ENCODE peak calls at places on chromosomes 3 and 15, in eight cellular contexts. One of them, this sample, is unnamed.

GRCh38 chr3:157122116-157122515 is 37.8 kb downstream of the CCNL1 start:
- DNase-seq in RCC 7860: peak
- DNase-seq in progenitor cell of endocrine pancreas: no peak
- DNase-seq in GM20000: no peak
- DNase-seq in endothelial cell of umbilical vein: peak
- DNase-seq in naive thymus-derived CD8-positive, alpha-beta T cell: no peak
- DNase-seq in GDM1: no peak
- DNase-seq in mesothelial cell of epicardium: no peak
- DNase-seq in this sample: peak

GRCh38 chr3:194324823-194325327 is 26.3 kb downstream of the CPN2 start:
- DNase-seq in RCC 7860: no peak
- DNase-seq in GM20000: no peak
- DNase-seq in GDM1: no peak
- DNase-seq in endothelial cell of umbilical vein: no peak
- DNase-seq in progenitor cell of endocrine pancreas: no peak
- DNase-seq in naive thymus-derived CD8-positive, alpha-beta T cell: no peak
- DNase-seq in mesothelial cell of epicardium: no peak
- DNase-seq in this sample: no peak

GRCh38 chr15:85689729-85690128 is 105.0 kb downstream of the KLHL25 start:
- DNase-seq in progenitor cell of endocrine pancreas: no peak
- DNase-seq in mesothelial cell of epicardium: no peak
- DNase-seq in GM20000: peak
- DNase-seq in GDM1: peak
- DNase-seq in endothelial cell of umbilical vein: peak
- DNase-seq in naive thymus-derived CD8-positive, alpha-beta T cell: peak
- DNase-seq in RCC 7860: no peak
- DNase-seq in this sample: no peak

GRCh38 chr3:139520028-139520737 is 19.4 kb downstream of the RBP1 start:
- DNase-seq in progenitor cell of endocrine pancreas: no peak
- DNase-seq in naive thymus-derived CD8-positive, alpha-beta T cell: no peak
- DNase-seq in mesothelial cell of epicardium: no peak
- DNase-seq in RCC 7860: no peak
- DNase-seq in endothelial cell of umbilical vein: no peak
- DNase-seq in GDM1: no peak
- DNase-seq in GM20000: peak
- DNase-seq in this sample: peak

GRCh38 chr15:78457101-78457500 is 19.1 kb downstream of the IREB2 start:
- DNase-seq in endothelial cell of umbilical vein: peak
- DNase-seq in mesothelial cell of epicardium: no peak
- DNase-seq in GM20000: no peak
- DNase-seq in naive thymus-derived CD8-positive, alpha-beta T cell: no peak
- DNase-seq in progenitor cell of endocrine pancreas: no peak
- DNase-seq in GDM1: no peak
- DNase-seq in RCC 7860: no peak
- DNase-seq in this sample: no peak

GRCh38 chr3:25661694-25662455 is 2.8 kb downstream of the TOP2B start:
- DNase-seq in RCC 7860: no peak
- DNase-seq in endothelial cell of umbilical vein: peak
- DNase-seq in GDM1: no peak
- DNase-seq in progenitor cell of endocrine pancreas: no peak
- DNase-seq in naive thymus-derived CD8-positive, alpha-beta T cell: no peak
- DNase-seq in mesothelial cell of epicardium: no peak
- DNase-seq in GM20000: no peak
- DNase-seq in this sample: no peak

GRCh38 chr3:81300324-81300927 is 461.0 kb downstream of the GBE1 start:
- DNase-seq in endothelial cell of umbilical vein: no peak
- DNase-seq in naive thymus-derived CD8-positive, alpha-beta T cell: no peak
- DNase-seq in mesothelial cell of epicardium: no peak
- DNase-seq in GDM1: no peak
- DNase-seq in progenitor cell of endocrine pancreas: no peak
- DNase-seq in RCC 7860: no peak
- DNase-seq in GM20000: no peak
- DNase-seq in this sample: no peak

GRCh38 chr3:72698154-72698917 is 149.9 kb downstream of the SHQ1 start:
- DNase-seq in naive thymus-derived CD8-positive, alpha-beta T cell: no peak
- DNase-seq in endothelial cell of umbilical vein: peak
- DNase-seq in GDM1: no peak
- DNase-seq in progenitor cell of endocrine pancreas: no peak
- DNase-seq in mesothelial cell of epicardium: no peak
- DNase-seq in GM20000: no peak
- DNase-seq in RCC 7860: no peak
- DNase-seq in this sample: no peak

GRCh38 chr3:36700537-36701248 is 63.7 kb downstream of the DCLK3 start:
- DNase-seq in progenitor cell of endocrine pancreas: peak
- DNase-seq in GM20000: peak
- DNase-seq in endothelial cell of umbilical vein: peak
- DNase-seq in GDM1: peak
- DNase-seq in RCC 7860: peak
- DNase-seq in naive thymus-derived CD8-positive, alpha-beta T cell: peak
- DNase-seq in mesothelial cell of epicardium: peak
- DNase-seq in this sample: peak

GRCh38 chr3:52468336-52468735 is 12.9 kb downstream of the NISCH start:
- DNase-seq in naive thymus-derived CD8-positive, alpha-beta T cell: no peak
- DNase-seq in endothelial cell of umbilical vein: no peak
- DNase-seq in RCC 7860: no peak
- DNase-seq in GM20000: no peak
- DNase-seq in GDM1: no peak
- DNase-seq in progenitor cell of endocrine pancreas: no peak
- DNase-seq in mesothelial cell of epicardium: no peak
- DNase-seq in this sample: no peak

GRCh38 chr3:117633207-117633606 is 923.6 kb downstream of the TUSC7 start:
- DNase-seq in GDM1: no peak
- DNase-seq in GM20000: no peak
- DNase-seq in RCC 7860: no peak
- DNase-seq in mesothelial cell of epicardium: no peak
- DNase-seq in endothelial cell of umbilical vein: no peak
- DNase-seq in naive thymus-derived CD8-positive, alpha-beta T cell: no peak
- DNase-seq in progenitor cell of endocrine pancreas: no peak
- DNase-seq in this sample: no peak

GRCh38 chr3:24351779-24352469 is 142.7 kb downstream of the THRB start:
- DNase-seq in naive thymus-derived CD8-positive, alpha-beta T cell: no peak
- DNase-seq in RCC 7860: no peak
- DNase-seq in GDM1: no peak
- DNase-seq in mesothelial cell of epicardium: no peak
- DNase-seq in GM20000: no peak
- DNase-seq in progenitor cell of endocrine pancreas: no peak
- DNase-seq in endothelial cell of umbilical vein: peak
- DNase-seq in this sample: no peak

GRCh38 chr15:58932791-58933310 is 628 bp downstream of the SLTM start:
- DNase-seq in progenitor cell of endocrine pancreas: no peak
- DNase-seq in naive thymus-derived CD8-positive, alpha-beta T cell: no peak
- DNase-seq in GDM1: no peak
- DNase-seq in endothelial cell of umbilical vein: peak
- DNase-seq in GM20000: no peak
- DNase-seq in RCC 7860: no peak
- DNase-seq in mesothelial cell of epicardium: no peak
- DNase-seq in this sample: no peak

GRCh38 chr15:90610220-90610619 is 80.5 kb downstream of the CRTC3 start:
- DNase-seq in GDM1: no peak
- DNase-seq in progenitor cell of endocrine pancreas: no peak
- DNase-seq in RCC 7860: no peak
- DNase-seq in mesothelial cell of epicardium: no peak
- DNase-seq in naive thymus-derived CD8-positive, alpha-beta T cell: no peak
- DNase-seq in endothelial cell of umbilical vein: no peak
- DNase-seq in GM20000: no peak
- DNase-seq in this sample: no peak

GRCh38 chr15:61796056-61796455 is 264.2 kb downstream of the VPS13C start:
- DNase-seq in naive thymus-derived CD8-positive, alpha-beta T cell: no peak
- DNase-seq in endothelial cell of umbilical vein: no peak
- DNase-seq in RCC 7860: no peak
- DNase-seq in GM20000: no peak
- DNase-seq in mesothelial cell of epicardium: no peak
- DNase-seq in progenitor cell of endocrine pancreas: no peak
- DNase-seq in GDM1: no peak
- DNase-seq in this sample: no peak

GRCh38 chr3:113791381-113791780 is 44.5 kb downstream of the ATP6V1A start:
- DNase-seq in progenitor cell of endocrine pancreas: no peak
- DNase-seq in mesothelial cell of epicardium: no peak
- DNase-seq in naive thymus-derived CD8-positive, alpha-beta T cell: no peak
- DNase-seq in endothelial cell of umbilical vein: no peak
- DNase-seq in RCC 7860: no peak
- DNase-seq in GDM1: no peak
- DNase-seq in GM20000: no peak
- DNase-seq in this sample: no peak

GRCh38 chr3:126460386-126460785 is 15.3 kb downstream of the ZXDC start:
- DNase-seq in RCC 7860: no peak
- DNase-seq in GDM1: no peak
- DNase-seq in endothelial cell of umbilical vein: no peak
- DNase-seq in naive thymus-derived CD8-positive, alpha-beta T cell: no peak
- DNase-seq in mesothelial cell of epicardium: no peak
- DNase-seq in progenitor cell of endocrine pancreas: no peak
- DNase-seq in GM20000: no peak
- DNase-seq in this sample: no peak

GRCh38 chr3:32488609-32489008 is 14.0 kb downstream of the CMTM6 start:
- DNase-seq in GM20000: no peak
- DNase-seq in mesothelial cell of epicardium: no peak
- DNase-seq in RCC 7860: no peak
- DNase-seq in GDM1: no peak
- DNase-seq in progenitor cell of endocrine pancreas: no peak
- DNase-seq in naive thymus-derived CD8-positive, alpha-beta T cell: no peak
- DNase-seq in endothelial cell of umbilical vein: no peak
- DNase-seq in this sample: no peak

GRCh38 chr15:25784876-25785642 is 78.1 kb downstream of the ATP10A start:
- DNase-seq in GM20000: no peak
- DNase-seq in GDM1: no peak
- DNase-seq in progenitor cell of endocrine pancreas: no peak
- DNase-seq in naive thymus-derived CD8-positive, alpha-beta T cell: no peak
- DNase-seq in RCC 7860: peak
- DNase-seq in mesothelial cell of epicardium: no peak
- DNase-seq in endothelial cell of umbilical vein: no peak
- DNase-seq in this sample: no peak

GRCh38 chr3:50658831-50659230 is 15.9 kb upstream of the DOCK3 start:
- DNase-seq in GM20000: no peak
- DNase-seq in endothelial cell of umbilical vein: no peak
- DNase-seq in naive thymus-derived CD8-positive, alpha-beta T cell: no peak
- DNase-seq in GDM1: no peak
- DNase-seq in progenitor cell of endocrine pancreas: no peak
- DNase-seq in RCC 7860: no peak
- DNase-seq in mesothelial cell of epicardium: no peak
- DNase-seq in this sample: no peak

GRCh38 chr3:186316666-186317260 is 45.3 kb downstream of the DGKG start:
- DNase-seq in mesothelial cell of epicardium: no peak
- DNase-seq in progenitor cell of endocrine pancreas: no peak
- DNase-seq in GM20000: no peak
- DNase-seq in RCC 7860: no peak
- DNase-seq in endothelial cell of umbilical vein: no peak
- DNase-seq in GDM1: no peak
- DNase-seq in naive thymus-derived CD8-positive, alpha-beta T cell: no peak
- DNase-seq in this sample: no peak

GRCh38 chr15:33968224-33968623 is at the start of gene CHRM5:
- DNase-seq in endothelial cell of umbilical vein: peak
- DNase-seq in mesothelial cell of epicardium: no peak
- DNase-seq in GDM1: no peak
- DNase-seq in naive thymus-derived CD8-positive, alpha-beta T cell: no peak
- DNase-seq in progenitor cell of endocrine pancreas: no peak
- DNase-seq in RCC 7860: no peak
- DNase-seq in GM20000: no peak
- DNase-seq in this sample: no peak